ENCODE peak calls at places on chromosomes 12 and 14, in ten cellular contexts. One of them, this sample, is unnamed.

GRCh38 chr12:108778053-108778452 is 46.7 kb upstream of the CORO1C start:
- DNase-seq in naive B cell: no peak
- DNase-seq in HuH-7.5: no peak
- DNase-seq in stimulated activated CD4-positive, alpha-beta T cell treated with anti-CD3 and anti-CD28 coated beads, Interleukin-2, amount 100 ng/mL, for 48 hours: no peak
- DNase-seq in occipital lobe: no peak
- DNase-seq in EH: no peak
- DNase-seq in WTC11: no peak
- DNase-seq in stimulated activated naive CD8-positive, alpha-beta T cell treated with anti-CD3 and anti-CD28 coated beads, Interleukin-15, Interleukin-2, amounts not matched to agents 100 U/mL and 50 U/mL, for 24 hours: no peak
- DNase-seq in kidney: no peak
- DNase-seq in GM04504: no peak
- DNase-seq in this sample: no peak

GRCh38 chr12:58882796-58883195 is 37.5 kb downstream of the LRIG3 start:
- DNase-seq in naive B cell: no peak
- DNase-seq in HuH-7.5: no peak
- DNase-seq in stimulated activated CD4-positive, alpha-beta T cell treated with anti-CD3 and anti-CD28 coated beads, Interleukin-2, amount 100 ng/mL, for 48 hours: no peak
- DNase-seq in occipital lobe: no peak
- DNase-seq in EH: no peak
- DNase-seq in WTC11: no peak
- DNase-seq in stimulated activated naive CD8-positive, alpha-beta T cell treated with anti-CD3 and anti-CD28 coated beads, Interleukin-15, Interleukin-2, amounts not matched to agents 100 U/mL and 50 U/mL, for 24 hours: no peak
- DNase-seq in kidney: no peak
- DNase-seq in GM04504: no peak
- DNase-seq in this sample: no peak

GRCh38 chr14:101628471-101628966 is 67.2 kb downstream of the DIO3 start:
- DNase-seq in naive B cell: peak
- DNase-seq in HuH-7.5: peak
- DNase-seq in stimulated activated CD4-positive, alpha-beta T cell treated with anti-CD3 and anti-CD28 coated beads, Interleukin-2, amount 100 ng/mL, for 48 hours: peak
- DNase-seq in occipital lobe: peak
- DNase-seq in EH: peak
- DNase-seq in WTC11: peak
- DNase-seq in stimulated activated naive CD8-positive, alpha-beta T cell treated with anti-CD3 and anti-CD28 coated beads, Interleukin-15, Interleukin-2, amounts not matched to agents 100 U/mL and 50 U/mL, for 24 hours: peak
- DNase-seq in kidney: peak
- DNase-seq in GM04504: peak
- DNase-seq in this sample: peak

GRCh38 chr12:132389066-132389465 is 59.7 kb upstream of the GALNT9 start:
- DNase-seq in naive B cell: no peak
- DNase-seq in HuH-7.5: no peak
- DNase-seq in stimulated activated CD4-positive, alpha-beta T cell treated with anti-CD3 and anti-CD28 coated beads, Interleukin-2, amount 100 ng/mL, for 48 hours: no peak
- DNase-seq in occipital lobe: no peak
- DNase-seq in EH: no peak
- DNase-seq in WTC11: no peak
- DNase-seq in stimulated activated naive CD8-positive, alpha-beta T cell treated with anti-CD3 and anti-CD28 coated beads, Interleukin-15, Interleukin-2, amounts not matched to agents 100 U/mL and 50 U/mL, for 24 hours: no peak
- DNase-seq in kidney: no peak
- DNase-seq in GM04504: no peak
- DNase-seq in this sample: no peak

GRCh38 chr12:3250576-3250975 is 173.4 kb downstream of the TSPAN9 start:
- DNase-seq in naive B cell: no peak
- DNase-seq in HuH-7.5: no peak
- DNase-seq in stimulated activated CD4-positive, alpha-beta T cell treated with anti-CD3 and anti-CD28 coated beads, Interleukin-2, amount 100 ng/mL, for 48 hours: no peak
- DNase-seq in occipital lobe: no peak
- DNase-seq in EH: no peak
- DNase-seq in WTC11: no peak
- DNase-seq in stimulated activated naive CD8-positive, alpha-beta T cell treated with anti-CD3 and anti-CD28 coated beads, Interleukin-15, Interleukin-2, amounts not matched to agents 100 U/mL and 50 U/mL, for 24 hours: no peak
- DNase-seq in kidney: no peak
- DNase-seq in GM04504: no peak
- DNase-seq in this sample: no peak

GRCh38 chr12:124413401-124413800 is 118.5 kb downstream of the RFLNA start:
- DNase-seq in naive B cell: no peak
- DNase-seq in HuH-7.5: no peak
- DNase-seq in stimulated activated CD4-positive, alpha-beta T cell treated with anti-CD3 and anti-CD28 coated beads, Interleukin-2, amount 100 ng/mL, for 48 hours: no peak
- DNase-seq in occipital lobe: no peak
- DNase-seq in EH: no peak
- DNase-seq in WTC11: no peak
- DNase-seq in stimulated activated naive CD8-positive, alpha-beta T cell treated with anti-CD3 and anti-CD28 coated beads, Interleukin-15, Interleukin-2, amounts not matched to agents 100 U/mL and 50 U/mL, for 24 hours: no peak
- DNase-seq in kidney: peak
- DNase-seq in GM04504: no peak
- DNase-seq in this sample: no peak

GRCh38 chr14:43313719-43314118 is 1193.4 kb downstream of the FSCB start:
- DNase-seq in naive B cell: no peak
- DNase-seq in HuH-7.5: no peak
- DNase-seq in stimulated activated CD4-positive, alpha-beta T cell treated with anti-CD3 and anti-CD28 coated beads, Interleukin-2, amount 100 ng/mL, for 48 hours: no peak
- DNase-seq in occipital lobe: no peak
- DNase-seq in EH: no peak
- DNase-seq in WTC11: no peak
- DNase-seq in stimulated activated naive CD8-positive, alpha-beta T cell treated with anti-CD3 and anti-CD28 coated beads, Interleukin-15, Interleukin-2, amounts not matched to agents 100 U/mL and 50 U/mL, for 24 hours: no peak
- DNase-seq in kidney: no peak
- DNase-seq in GM04504: no peak
- DNase-seq in this sample: no peak

GRCh38 chr12:117155278-117156060 is 34.8 kb downstream of the FBXO21 start:
- DNase-seq in naive B cell: peak
- DNase-seq in HuH-7.5: peak
- DNase-seq in stimulated activated CD4-positive, alpha-beta T cell treated with anti-CD3 and anti-CD28 coated beads, Interleukin-2, amount 100 ng/mL, for 48 hours: peak
- DNase-seq in occipital lobe: peak
- DNase-seq in EH: peak
- DNase-seq in WTC11: peak
- DNase-seq in stimulated activated naive CD8-positive, alpha-beta T cell treated with anti-CD3 and anti-CD28 coated beads, Interleukin-15, Interleukin-2, amounts not matched to agents 100 U/mL and 50 U/mL, for 24 hours: peak
- DNase-seq in kidney: peak
- DNase-seq in GM04504: no peak
- DNase-seq in this sample: peak

GRCh38 chr12:78802593-78802992 is 62.0 kb upstream of the SYT1 start:
- DNase-seq in naive B cell: no peak
- DNase-seq in HuH-7.5: no peak
- DNase-seq in stimulated activated CD4-positive, alpha-beta T cell treated with anti-CD3 and anti-CD28 coated beads, Interleukin-2, amount 100 ng/mL, for 48 hours: no peak
- DNase-seq in occipital lobe: no peak
- DNase-seq in EH: peak
- DNase-seq in WTC11: no peak
- DNase-seq in stimulated activated naive CD8-positive, alpha-beta T cell treated with anti-CD3 and anti-CD28 coated beads, Interleukin-15, Interleukin-2, amounts not matched to agents 100 U/mL and 50 U/mL, for 24 hours: no peak
- DNase-seq in kidney: no peak
- DNase-seq in GM04504: peak
- DNase-seq in this sample: peak

GRCh38 chr12:98985156-98985555 is 340.1 kb downstream of the APAF1 start:
- DNase-seq in naive B cell: no peak
- DNase-seq in HuH-7.5: no peak
- DNase-seq in stimulated activated CD4-positive, alpha-beta T cell treated with anti-CD3 and anti-CD28 coated beads, Interleukin-2, amount 100 ng/mL, for 48 hours: no peak
- DNase-seq in occipital lobe: no peak
- DNase-seq in EH: no peak
- DNase-seq in WTC11: no peak
- DNase-seq in stimulated activated naive CD8-positive, alpha-beta T cell treated with anti-CD3 and anti-CD28 coated beads, Interleukin-15, Interleukin-2, amounts not matched to agents 100 U/mL and 50 U/mL, for 24 hours: no peak
- DNase-seq in kidney: no peak
- DNase-seq in GM04504: no peak
- DNase-seq in this sample: no peak

GRCh38 chr12:43835264-43835655 is 621 bp upstream of the TMEM117 start:
- DNase-seq in naive B cell: no peak
- DNase-seq in HuH-7.5: no peak
- DNase-seq in stimulated activated CD4-positive, alpha-beta T cell treated with anti-CD3 and anti-CD28 coated beads, Interleukin-2, amount 100 ng/mL, for 48 hours: no peak
- DNase-seq in occipital lobe: no peak
- DNase-seq in EH: no peak
- DNase-seq in WTC11: no peak
- DNase-seq in stimulated activated naive CD8-positive, alpha-beta T cell treated with anti-CD3 and anti-CD28 coated beads, Interleukin-15, Interleukin-2, amounts not matched to agents 100 U/mL and 50 U/mL, for 24 hours: no peak
- DNase-seq in kidney: no peak
- DNase-seq in GM04504: no peak
- DNase-seq in this sample: no peak

GRCh38 chr12:42541965-42542364 is 47.6 kb downstream of the PRICKLE1 start:
- DNase-seq in naive B cell: no peak
- DNase-seq in HuH-7.5: no peak
- DNase-seq in stimulated activated CD4-positive, alpha-beta T cell treated with anti-CD3 and anti-CD28 coated beads, Interleukin-2, amount 100 ng/mL, for 48 hours: no peak
- DNase-seq in occipital lobe: no peak
- DNase-seq in EH: no peak
- DNase-seq in WTC11: no peak
- DNase-seq in stimulated activated naive CD8-positive, alpha-beta T cell treated with anti-CD3 and anti-CD28 coated beads, Interleukin-15, Interleukin-2, amounts not matched to agents 100 U/mL and 50 U/mL, for 24 hours: no peak
- DNase-seq in kidney: no peak
- DNase-seq in GM04504: no peak
- DNase-seq in this sample: no peak

GRCh38 chr14:67618617-67619063 is 1.1 kb upstream of the ARG2 start:
- DNase-seq in naive B cell: peak
- DNase-seq in HuH-7.5: peak
- DNase-seq in stimulated activated CD4-positive, alpha-beta T cell treated with anti-CD3 and anti-CD28 coated beads, Interleukin-2, amount 100 ng/mL, for 48 hours: no peak
- DNase-seq in occipital lobe: no peak
- DNase-seq in EH: peak
- DNase-seq in WTC11: no peak
- DNase-seq in stimulated activated naive CD8-positive, alpha-beta T cell treated with anti-CD3 and anti-CD28 coated beads, Interleukin-15, Interleukin-2, amounts not matched to agents 100 U/mL and 50 U/mL, for 24 hours: no peak
- DNase-seq in kidney: no peak
- DNase-seq in GM04504: peak
- DNase-seq in this sample: peak